ENCODE peak calls at places on chromosomes 13 and 19, in nine cellular contexts. F is thoracic aorta, U is adrenal gland, H is Peyer's patch, I is H9, N is A673, M is GM23248, Q is stomach, J is pancreas. S is an unnamed sample.

GRCh38 chr13:101545521-101545920 is 93.0 kb downstream of the ITGBL1 start:
- DNase-seq in I (no peak), J (no peak), M (peak; percentile 46), H (no peak), F (no peak), Q (no peak), U (no peak), N (no peak), S (no peak)

GRCh38 chr13:25806304-25806974 is 245.4 kb downstream of the SHISA2 start:
- DNase-seq in F (no peak), J (no peak), H (no peak), I (no peak), M (no peak), N (no peak), U (no peak), Q (no peak), S (no peak)

GRCh38 chr13:31797154-31797775 is 57.9 kb downstream of the RXFP2 start:
- DNase-seq in H (no peak), I (no peak), J (no peak), N (peak; percentile 27), Q (no peak), M (peak; percentile 76), F (no peak), U (no peak), S (peak; percentile 26)

GRCh38 chr19:17346109-17346671 is 8.8 kb downstream of the GTPBP3 start:
- DNase-seq in M (peak; percentile 69), U (peak; percentile 85), F (no peak), H (peak; percentile 85), J (peak; percentile 51), I (peak; percentile 90), Q (peak; percentile 82), N (peak; percentile 77), S (peak; percentile 68)

GRCh38 chr13:41905600-41906254 is 55.2 kb downstream of the VWA8 start:
- DNase-seq in I (no peak), F (no peak), N (peak; percentile 48), U (no peak), Q (no peak), H (no peak), M (peak; percentile 71), J (no peak), S (peak; percentile 18)

GRCh38 chr19:10604460-10604980 is 17.4 kb upstream of the AP1M2 start:
- DNase-seq in M (no peak), J (no peak), I (no peak), H (no peak), N (no peak), Q (peak; percentile 35), U (no peak), F (no peak), S (no peak)

GRCh38 chr19:46963093-46963734 is 56.4 kb upstream of the NPAS1 start:
- DNase-seq in J (no peak), F (no peak), U (no peak), M (peak; percentile 96), Q (no peak), I (no peak), H (no peak), N (no peak), S (peak; percentile 96)

GRCh38 chr19:39497850-39498261 is 891 bp upstream of the DLL3 start:
- DNase-seq in F (no peak), N (peak; percentile 65), I (peak; percentile 95), H (peak; percentile 55), J (no peak), Q (no peak), U (no peak), M (peak; percentile 36), S (peak; percentile 49)

GRCh38 chr19:23481043-23481442 is 85.8 kb upstream of the ZNF91 start:
- DNase-seq in U (no peak), N (no peak), J (no peak), Q (no peak), I (no peak), H (no peak), F (no peak), M (no peak), S (no peak)

GRCh38 chr13:30418075-30418715 is 4.1 kb upstream of the UBE2L5 start:
- DNase-seq in J (no peak), F (no peak), H (no peak), U (no peak), I (no peak), N (no peak), M (no peak), Q (no peak), S (no peak)

GRCh38 chr19:38729653-38730469 is 14.4 kb downstream of the CAPN12 start:
- DNase-seq in M (peak; percentile 65), I (peak; percentile 89), H (peak; percentile 83), N (peak; percentile 70), F (no peak), U (peak; percentile 83), J (peak; percentile 63), Q (peak; percentile 77), S (peak; percentile 69)

GRCh38 chr19:50728084-50728737 is 5.0 kb downstream of the CLEC11A start:
- DNase-seq in Q (peak; percentile 43), U (peak; percentile 89), F (no peak), M (peak; percentile 77), J (peak; percentile 49), H (no peak), I (peak; percentile 99), N (peak; percentile 98), S (peak; percentile 94)

GRCh38 chr19:10808937-10809655 is 26.9 kb downstream of the TMED1 start:
- DNase-seq in N (no peak), J (no peak), H (no peak), F (no peak), U (no peak), M (peak; percentile 46), Q (peak; percentile 36), I (no peak), S (peak; percentile 55)

GRCh38 chr19:29687244-29687896 is 22.1 kb downstream of the PLEKHF1 start:
- DNase-seq in M (peak; percentile 99), N (peak; percentile 38), J (no peak), Q (no peak), U (no peak), I (no peak), H (no peak), F (no peak), S (peak; percentile 98)

GRCh38 chr19:16113727-16114126 is 2.0 kb downstream of the RAB8A start:
- DNase-seq in I (no peak), F (no peak), J (no peak), U (no peak), Q (no peak), H (no peak), M (no peak), N (peak; percentile 35), S (no peak)

GRCh38 chr13:66405908-66406802 is 824.0 kb downstream of the PCDH9 start:
- DNase-seq in U (no peak), I (no peak), N (no peak), Q (no peak), H (no peak), J (no peak), M (no peak), F (no peak), S (peak; percentile 74)

GRCh38 chr13:110297771-110298170 is 9.2 kb downstream of the COL4A1 start:
- DNase-seq in I (no peak), J (no peak), H (no peak), U (no peak), N (no peak), Q (no peak), M (no peak), F (no peak), S (no peak)

GRCh38 chr13:113113846-113114271 is 8.3 kb downstream of the F7 start:
- DNase-seq in N (no peak), H (peak; percentile 26), I (no peak), J (peak; percentile 8), U (no peak), F (no peak), M (no peak), Q (no peak), S (no peak)

DNA sequence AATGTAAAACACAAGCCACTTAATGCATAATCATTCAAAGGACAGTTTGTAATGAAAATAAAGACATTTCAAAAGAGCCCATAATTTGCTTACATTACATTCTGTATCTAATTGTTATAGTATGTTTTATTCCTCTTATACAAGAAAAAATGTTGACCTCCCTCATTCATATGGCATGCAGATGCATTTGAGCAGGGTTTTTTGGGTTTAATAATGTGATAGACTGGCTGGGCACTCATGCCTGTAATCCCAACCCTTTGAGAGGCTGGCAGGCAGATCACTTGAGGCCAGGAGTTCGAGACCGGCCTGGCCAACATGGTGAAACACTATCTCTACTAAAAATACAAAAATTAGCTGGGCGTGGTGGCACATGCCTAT is 11.6 kb upstream of the ARL11 start:
- DNase-seq in I (no peak), M (no peak), F (no peak), N (no peak), Q (no peak), J (no peak), H (no peak), U (no peak), S (no peak)
- H3K27me3 ChIP-seq in I (no peaks in the 10 kb centered on the region), M (no peaks in the 10 kb centered on the region), F (no peaks in the 10 kb centered on the region), N (no peaks in the 10 kb centered on the region), Q (no peaks in the 10 kb centered on the region), J (no peaks in the 10 kb centered on the region), H (no peaks in the 10 kb centered on the region), U (no peaks in the 10 kb centered on the region), S (no peaks in the 10 kb centered on the region)

GRCh38 chr13:76967031-76967430 is 18.7 kb downstream of the ACOD1 start:
- DNase-seq in J (no peak), Q (no peak), H (no peak), M (no peak), I (no peak), U (no peak), F (no peak), N (no peak), S (no peak)
- H3K4me1 ChIP-seq in J (no peaks in the 10 kb centered on the region), Q (peaks cover 7% of the 10 kb centered on the region), H (no peaks in the 10 kb centered on the region), M (peaks cover 11% of the 10 kb centered on the region), I (no peaks in the 10 kb centered on the region), U (peaks cover 9% of the 10 kb centered on the region), F (peaks cover 16% of the 10 kb centered on the region), N (no peaks in the 10 kb centered on the region), S (no peaks in the 10 kb centered on the region)

GRCh38 chr19:54338521-54338920 is 441 bp downstream of the LILRA4 start:
- DNase-seq in M (no peak), Q (no peak), I (no peak), J (no peak), F (no peak), U (no peak), H (no peak), N (no peak), S (no peak)

GRCh38 chr19:54336893-54337857 is 1.8 kb downstream of the LILRA4 start:
- DNase-seq in J (no peak), M (no peak), F (no peak), Q (no peak), H (no peak), N (no peak), U (no peak), I (no peak), S (no peak)

GRCh38 chr19:54341295-54341694 is 2.3 kb upstream of the LILRA4 start:
- DNase-seq in F (no peak), Q (no peak), U (no peak), N (no peak), M (no peak), J (no peak), I (no peak), H (no peak), S (no peak)

GRCh38 chr19:54337858-54338230 is 1.1 kb downstream of the LILRA4 start:
- DNase-seq in F (no peak), Q (no peak), M (no peak), H (no peak), N (no peak), I (no peak), U (no peak), J (no peak), S (no peak)

GRCh38 chr19:54339646-54340358 is 840 bp upstream of the LILRA4 start:
- DNase-seq in Q (no peak), I (no peak), J (no peak), U (no peak), N (no peak), F (no peak), H (no peak), M (no peak), S (no peak)
- H3K27me3 ChIP-seq in Q (peaks cover 39% of the 10 kb centered on the region), I (no peaks in the 10 kb centered on the region), J (no peaks in the 10 kb centered on the region), U (no peaks in the 10 kb centered on the region), N (peaks cover 7% of the 10 kb centered on the region), F (no peaks in the 10 kb centered on the region), H (no peaks in the 10 kb centered on the region), M (peaks cover 3% of the 10 kb centered on the region), S (no peaks in the 10 kb centered on the region)

GRCh38 chr19:45096700-45097099 is 3.7 kb downstream of the PPP1R37 start:
- DNase-seq in F (no peak), N (no peak), I (no peak), U (no peak), J (no peak), H (no peak), Q (no peak), M (no peak), S (no peak)
- H3K4me1 ChIP-seq in F (peaks cover 40% of the 10 kb centered on the region), N (peaks cover 24% of the 10 kb centered on the region), I (no peaks in the 10 kb centered on the region), U (peaks cover 82% of the 10 kb centered on the region), J (peaks cover 34% of the 10 kb centered on the region), H (peaks cover 17% of the 10 kb centered on the region), Q (peaks cover 81% of the 10 kb centered on the region), M (peaks cover 19% of the 10 kb centered on the region), S (peaks cover 23% of the 10 kb centered on the region)